ENCODE peak calls at places on chromosome 21, in seven cellular contexts. S is body of pancreas, O is WERI-Rb-1, V is fibroblast of the aortic adventitia, D is AG09309, R is AG10803, T is fibroblast of lung. W is an unnamed sample.

GRCh38 chr21:35578350-35578782 is 482.0 kb downstream of the SETD4 start:
- DNase-seq in S (no peak), O (no peak), V (peak; percentile 90), D (peak; percentile 90), R (peak; percentile 93), T (peak; percentile 92), W (peak; percentile 65)

GRCh38 chr21:39006653-39007417 is 176.4 kb downstream of the PSMG1 start:
- DNase-seq in S (no peak), O (no peak), V (peak; percentile 91), D (no peak), R (no peak), T (peak; percentile 63), W (peak; percentile 97)

GRCh38 chr21:23160914-23161313 is 2162.7 kb downstream of the NCAM2 start:
- DNase-seq in S (no peak), O (no peak), V (no peak), D (no peak), R (no peak), T (no peak), W (no peak)

GRCh38 chr21:41677671-41678015 is 89.2 kb downstream of the RIPK4 start:
- DNase-seq in S (peak; percentile 64), O (no peak), V (no peak), D (no peak), R (no peak), T (no peak), W (no peak)

GRCh38 chr21:15282666-15283065 is 217.9 kb upstream of the NRIP1 start:
- DNase-seq in S (no peak), O (no peak), V (peak; percentile 50), D (no peak), R (no peak), T (no peak), W (no peak)

GRCh38 chr21:22961248-22961647 is 1963.0 kb downstream of the NCAM2 start:
- DNase-seq in S (no peak), O (no peak), V (no peak), D (no peak), R (no peak), T (no peak), W (no peak)

GRCh38 chr21:25384782-25385181 is 222.5 kb downstream of the MRPL39 start:
- DNase-seq in S (no peak), O (no peak), V (no peak), D (no peak), R (no peak), T (no peak), W (no peak)

GRCh38 chr21:15352009-15352408 is 287.2 kb upstream of the NRIP1 start:
- DNase-seq in S (no peak), O (no peak), V (no peak), D (no peak), R (no peak), T (no peak), W (no peak)

GRCh38 chr21:40671721-40672120 is 175.2 kb downstream of the DSCAM start:
- DNase-seq in S (no peak), O (no peak), V (no peak), D (no peak), R (peak; percentile 3), T (no peak), W (no peak)

GRCh38 chr21:42193131-42193671 is 25.7 kb upstream of the ABCG1 start:
- DNase-seq in S (no peak), O (peak; percentile 91), V (no peak), D (no peak), R (no peak), T (no peak), W (no peak)

GRCh38 chr21:39633043-39633442 is 20.3 kb downstream of the B3GALT5 start:
- DNase-seq in S (no peak), O (no peak), V (peak; percentile 18), D (no peak), R (peak; percentile 47), T (peak; percentile 42), W (no peak)

GRCh38 chr21:42056468-42056867 is 14.6 kb upstream of the UMODL1 start:
- DNase-seq in S (peak; percentile 50), O (no peak), V (no peak), D (no peak), R (peak; percentile 18), T (peak; percentile 11), W (no peak)

GRCh38 chr21:39834543-39834942 is 32.7 kb upstream of the PCP4 start:
- DNase-seq in S (no peak), O (no peak), V (no peak), D (no peak), R (no peak), T (no peak), W (no peak)

GRCh38 chr21:34877485-34878128 is 171.5 kb downstream of the RUNX1 start:
- DNase-seq in S (peak; percentile 96), O (no peak), V (no peak), D (no peak), R (no peak), T (no peak), W (no peak)

GRCh38 chr21:46184625-46185555 is 631 bp upstream of the SPATC1L start:
- DNase-seq in S (peak; percentile 87), O (peak; percentile 95), V (peak; percentile 90), D (peak; percentile 82), R (peak; percentile 85), T (peak; percentile 92), W (peak; percentile 96)

GRCh38 chr21:18655927-18656326 is 252.3 kb upstream of the TMPRSS15 start:
- DNase-seq in S (no peak), O (no peak), V (no peak), D (no peak), R (no peak), T (no peak), W (no peak)

GRCh38 chr21:37072988-37073416 is at the start of the genes PIGP and TTC3:
- DNase-seq in S (peak; percentile 96), O (peak; percentile 99), V (peak; percentile 93), D (peak; percentile 73), R (peak; percentile 92), T (peak; percentile 95), W (peak; percentile 94)

GRCh38 chr21:41783476-41784150 is 16.8 kb upstream of the RIPK4 start:
- DNase-seq in S (peak; percentile 71), O (no peak), V (peak; percentile 4), D (peak; percentile 47), R (peak; percentile 38), T (no peak), W (no peak)

GRCh38 chr21:38803075-38803474 is 2.7 kb upstream of the ETS2 start:
- DNase-seq in S (no peak), O (no peak), V (peak; percentile 42), D (no peak), R (no peak), T (no peak), W (no peak)

GRCh38 chr21:16193758-16194606 is 464.2 kb downstream of the USP25 start:
- DNase-seq in S (peak; percentile 43), O (peak; percentile 16), V (peak; percentile 88), D (peak; percentile 33), R (peak; percentile 79), T (peak; percentile 87), W (peak; percentile 88)

GRCh38 chr21:33332143-33332542 is 7.4 kb downstream of the IFNAR1 start:
- DNase-seq in S (no peak), O (no peak), V (no peak), D (no peak), R (no peak), T (no peak), W (no peak)
- H3K4me3 ChIP-seq in S (no peak overlapping the region), O (no peak overlapping the region), V (no peak overlapping the region), D (no peak overlapping the region), R (no peak overlapping the region), T (no peak overlapping the region), W (no peak overlapping the region)

GRCh38 chr21:43194303-43195130 is 25.7 kb downstream of the CRYAA start:
- DNase-seq in S (no peak), O (peak; percentile 5), V (no peak), D (no peak), R (no peak), T (no peak), W (no peak)

GRCh38 chr21:43193651-43194302 is 25.0 kb downstream of the CRYAA start:
- DNase-seq in S (no peak), O (peak; percentile 6), V (peak; percentile 53), D (peak; percentile 32), R (peak; percentile 75), T (peak; percentile 56), W (peak; percentile 92)

GRCh38 chr21:43196789-43197188 is 28.0 kb downstream of the CRYAA start:
- DNase-seq in S (peak; percentile 58), O (peak; percentile 21), V (no peak), D (no peak), R (no peak), T (no peak), W (peak; percentile 46)

GRCh38 chr21:43193088-43193650 is 24.4 kb downstream of the CRYAA start:
- DNase-seq in S (no peak), O (peak; percentile 3), V (no peak), D (no peak), R (no peak), T (no peak), W (no peak)

GRCh38 chr21:43195131-43196021 is 26.6 kb downstream of the CRYAA start:
- DNase-seq in S (peak; percentile 23), O (peak; percentile 29), V (no peak), D (no peak), R (no peak), T (no peak), W (peak; percentile 72)
- H3K4me3 ChIP-seq in S (no peak overlapping the region), O (no peak overlapping the region), V (no peak overlapping the region), D (no peak overlapping the region), R (no peak overlapping the region), T (no peak overlapping the region), W (no peak overlapping the region)

GRCh38 chr21:26409735-26410134 is 163.4 kb downstream of the CYYR1 start:
- DNase-seq in S (no peak), O (no peak), V (no peak), D (no peak), R (peak; percentile 60), T (no peak), W (no peak)

GRCh38 chr21:26405071-26405470 is 168.0 kb downstream of the CYYR1 start:
- DNase-seq in S (no peak), O (no peak), V (peak; percentile 37), D (no peak), R (peak; percentile 52), T (peak; percentile 13), W (peak; percentile 58)

GRCh38 chr21:26404288-26404687 is 168.8 kb downstream of the CYYR1 start:
- DNase-seq in S (no peak), O (no peak), V (no peak), D (no peak), R (no peak), T (no peak), W (no peak)

DNA sequence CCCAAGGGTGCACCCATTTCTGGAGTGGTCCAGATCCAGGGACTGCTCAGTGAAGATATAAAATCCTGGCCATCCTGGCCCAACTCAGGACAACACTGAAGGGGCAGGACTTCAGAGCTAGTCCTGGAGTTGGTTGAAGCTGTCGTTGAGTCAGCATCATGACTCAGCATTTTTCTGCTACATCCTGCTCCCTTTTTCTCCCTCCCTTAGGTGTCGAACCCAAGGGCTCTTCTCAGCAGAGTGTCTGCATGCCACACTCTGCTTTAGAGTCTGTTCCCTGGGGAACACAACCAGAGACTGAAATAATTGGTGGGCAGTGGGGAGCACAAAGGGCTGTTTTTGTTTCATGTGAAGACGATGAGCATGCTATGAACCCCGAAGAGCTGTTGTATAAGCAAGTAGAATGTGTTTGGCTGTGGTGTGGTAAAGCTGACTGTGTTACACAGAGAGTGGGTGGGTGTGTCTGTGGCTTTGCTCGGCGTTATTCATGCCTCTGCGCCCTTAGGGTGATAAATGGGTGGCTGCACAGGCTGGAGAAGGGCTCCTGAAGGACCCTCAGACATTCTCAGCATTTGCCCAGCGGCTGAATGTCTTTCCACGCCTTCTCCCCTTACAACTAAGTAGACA is 167.2 kb downstream of the CYYR1 start:
- DNase-seq in S (no peak), O (no peak), V (peak; percentile 79), D (peak; percentile 63), R (peak; percentile 84), T (peak; percentile 75), W (peak; percentile 90)
- H3K4me3 ChIP-seq in S (no peak overlapping the region), O (no peak overlapping the region), V (no peak overlapping the region), D (peak overlapping the region; percentile 39), R (peak overlapping the region; percentile 49), T (no peak overlapping the region), W (peak overlapping the region; percentile 29)

GRCh38 chr21:17390575-17390974 is 122.3 kb upstream of the CXADR start:
- DNase-seq in S (no peak), O (no peak), V (no peak), D (no peak), R (no peak), T (no peak), W (no peak)
- H3K4me3 ChIP-seq in S (no peak overlapping the region), O (no peak overlapping the region), V (no peak overlapping the region), D (no peak overlapping the region), R (no peak overlapping the region), T (no peak overlapping the region), W (no peak overlapping the region)

W was measured in cardiac fibroblast.